ENCODE peak calls at places on chromosomes 4 and X, in four cellular contexts. T, R, U and X are unnamed samples.

GRCh38 chr4:1830642-1831228 is 25.2 kb downstream of the LETM1 start:
- DNase-seq in R (no peak), U (no peak), T (no peak), X (no peak)

GRCh38 chr4:85565761-85566480 is 91.0 kb downstream of the ARHGAP24 start:
- DNase-seq in T (no peak), U (no peak), R (no peak), X (no peak)

GRCh38 chr4:152243890-152244595 is 291.8 kb downstream of the FBXW7 start:
- DNase-seq in T (no peak), U (no peak), R (no peak), X (no peak)

GRCh38 chr4:87050596-87050995 is 115.8 kb downstream of the AFF1 start:
- DNase-seq in U (no peak), R (no peak), T (no peak), X (no peak)

GRCh38 chrX:75061701-75062100 is 94.4 kb downstream of the ABCB7 start:
- DNase-seq in T (no peak), R (no peak), U (no peak), X (no peak)

GRCh38 chr4:158253350-158253980 is 43.2 kb downstream of the TMEM144 start:
- DNase-seq in T (peak), R (peak), U (peak), X (no peak)

GRCh38 chr4:179695175-179695574 is 2252.9 kb upstream of the AGA start:
- DNase-seq in T (no peak), R (no peak), U (no peak), X (no peak)

GRCh38 chr4:107037188-107037587 is 1.1 kb upstream of the DKK2 start:
- DNase-seq in R (peak), T (peak), U (no peak), X (no peak)

GRCh38 chr4:184355111-184355604 is 119.2 kb downstream of the IRF2 start:
- DNase-seq in R (no peak), U (peak), T (peak), X (peak)

GRCh38 chrX:115058276-115058675 is 40.9 kb upstream of the IL13RA2 start:
- DNase-seq in T (no peak), R (no peak), U (no peak), X (no peak)

GRCh38 chrX:132853040-132853439 is 105.4 kb downstream of the HS6ST2 start:
- DNase-seq in R (no peak), U (no peak), T (no peak), X (no peak)

GRCh38 chrX:112819813-112820212 is 20.8 kb downstream of the AMOT start:
- DNase-seq in T (no peak), R (no peak), U (no peak), X (no peak)

GRCh38 chrX:107167163-107167921 is 38.9 kb downstream of the NUP62CL start:
- DNase-seq in T (no peak), U (no peak), R (no peak), X (no peak)

GRCh38 chr4:125368161-125368560 is 53.4 kb downstream of the FAT4 start:
- DNase-seq in U (no peak), R (no peak), T (no peak), X (no peak)

GRCh38 chr4:175306436-175306835 is 388.3 kb downstream of the ADAM29 start:
- DNase-seq in T (no peak), U (no peak), R (no peak), X (no peak)

GRCh38 chrX:15498741-15499140 is 1.9 kb upstream of the BMX start:
- DNase-seq in T (no peak), R (no peak), U (no peak), X (no peak)
- TF ChIP-seq CTCF in T (no peak), R (no peak), U (no peak), X (no peak)

GRCh38 chr4:108850407-108850709 is 87.5 kb upstream of the ETNPPL start:
- DNase-seq in T (no peak), R (no peak), U (no peak), X (no peak)
- TF ChIP-seq CTCF in T (no peak), R (no peak), U (no peak), X (no peak)

DNA sequence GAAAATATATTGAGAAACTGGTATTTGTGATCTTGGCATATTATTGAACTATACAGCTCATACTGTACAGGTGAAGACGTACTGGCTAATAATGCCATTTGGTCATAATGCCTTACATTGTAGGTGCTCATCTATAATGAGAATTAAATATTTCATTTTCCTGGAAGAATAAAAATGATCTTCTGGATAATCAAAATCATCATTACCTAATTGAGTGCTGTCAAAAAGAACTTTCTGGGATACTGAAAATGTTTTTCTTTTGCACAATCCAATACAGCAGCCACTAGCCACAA is 4.1 kb downstream of the RASGEF1B start:
- DNase-seq in T (no peak), R (no peak), U (no peak), X (no peak)
- TF ChIP-seq CTCF in T (peak), R (no peak), U (no peak), X (no peak)

GRCh38 chrX:20720954-20721626 is 454.4 kb upstream of the RPS6KA3 start:
- DNase-seq in U (no peak), T (no peak), R (no peak), X (no peak)
- TF ChIP-seq CTCF in U (no peak), T (no peak), R (no peak), X (no peak)

GRCh38 chrX:64230123-64230970 is at the start of gene ASB12:
- DNase-seq in U (no peak), T (no peak), R (no peak), X (no peak)
- TF ChIP-seq CTCF in U (no peak), T (no peak), R (no peak), X (no peak)

GRCh38 chr4:76784237-76784636 is 113.7 kb downstream of the SOWAHB start:
- DNase-seq in R (no peak), U (no peak), T (no peak), X (no peak)
- TF ChIP-seq CTCF in R (peak), U (no peak), T (no peak), X (no peak)

DNA sequence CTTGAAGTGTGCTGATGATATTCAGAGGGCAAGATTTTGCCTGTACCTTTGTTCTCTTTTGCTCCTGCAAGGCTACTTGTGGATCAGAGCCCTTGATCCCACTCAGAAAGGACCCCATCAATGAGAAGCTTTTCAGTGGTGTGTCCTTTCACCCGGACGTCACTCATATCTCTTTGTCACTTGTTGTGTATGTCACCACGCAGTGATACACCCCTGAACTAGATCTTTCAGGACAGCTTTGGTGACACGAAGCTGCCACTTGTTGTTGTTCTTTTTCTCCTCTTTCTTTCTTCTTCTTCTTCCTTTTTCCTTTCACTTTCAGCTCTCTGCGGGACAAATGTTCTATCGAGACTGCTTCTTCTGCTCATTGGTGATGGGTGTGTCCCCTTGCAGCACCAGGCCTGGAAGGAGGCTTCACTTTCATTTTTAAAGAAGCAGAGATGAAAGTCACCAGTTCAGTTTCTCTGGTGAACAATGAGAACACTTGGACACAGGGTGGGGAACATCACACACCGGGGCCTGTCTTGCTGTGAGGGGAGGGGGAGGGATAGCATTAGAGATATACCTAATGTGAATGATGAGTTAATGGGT is 83.6 kb downstream of the NBDY start:
- DNase-seq in R (no peak), T (no peak), U (peak), X (no peak)
- TF ChIP-seq CTCF in R (no peak), T (no peak), U (no peak), X (no peak)